ENCODE peak calls at places on chromosomes 6 and 20, in nine cellular contexts. R, U, E, Q, H, B, W, L and C are unnamed samples.

GRCh38 chr6:46453221-46453620 is 38.0 kb downstream of the RCAN2 start:
- DNase-seq in E (no peak), Q (no peak), B (peak; percentile 85), L (no peak), R (no peak), H (no peak), U (peak; percentile 66), W (no peak), C (no peak)

GRCh38 chr6:113449051-113449450 is 408.1 kb upstream of the MARCKS start:
- DNase-seq in L (no peak), W (no peak), H (no peak), R (no peak), U (peak; percentile 64), B (peak; percentile 68), E (peak; percentile 84), Q (no peak), C (no peak)

GRCh38 chr6:33688006-33688405 is 23.5 kb downstream of the UQCC2 start:
- DNase-seq in Q (no peak), R (no peak), U (no peak), B (no peak), W (no peak), E (no peak), H (no peak), L (no peak), C (no peak)

GRCh38 chr6:35072051-35072697 is 69.0 kb downstream of the TCP11 start:
- DNase-seq in E (no peak), L (peak; percentile 21), B (no peak), H (no peak), W (no peak), R (no peak), Q (no peak), U (no peak), C (no peak)

GRCh38 chr6:132298344-132298949 is 102.8 kb downstream of the MOXD1 start:
- DNase-seq in W (peak; percentile 11), B (peak; percentile 61), H (no peak), R (no peak), E (peak; percentile 68), U (peak; percentile 53), Q (no peak), L (no peak), C (no peak)

GRCh38 chr20:22503577-22503976 is 80.8 kb downstream of the FOXA2 start:
- DNase-seq in L (no peak), W (no peak), U (no peak), R (no peak), H (no peak), Q (no peak), E (no peak), B (no peak), C (no peak)

GRCh38 chr20:9514461-9515210 is at the start of gene LAMP5:
- DNase-seq in H (no peak), Q (no peak), W (no peak), B (peak; percentile 19), U (peak; percentile 33), R (no peak), E (peak; percentile 39), L (no peak), C (peak; percentile 45)

GRCh38 chr6:136792066-136792944 is at the start of gene MAP3K5:
- DNase-seq in Q (peak; percentile 84), L (peak; percentile 80), R (peak; percentile 91), B (peak; percentile 75), H (peak; percentile 73), U (peak; percentile 80), W (peak; percentile 35), E (peak; percentile 94), C (peak; percentile 79)

GRCh38 chr20:37764333-37764935 is 70.6 kb downstream of the CTNNBL1 start:
- DNase-seq in W (no peak), B (no peak), Q (no peak), L (no peak), R (no peak), U (no peak), E (peak; percentile 82), H (no peak), C (no peak)

GRCh38 chr20:9244811-9245210 is 175.9 kb downstream of the PLCB4 start:
- DNase-seq in R (no peak), H (no peak), E (no peak), W (no peak), L (no peak), U (no peak), B (no peak), Q (no peak), C (no peak)

GRCh38 chr6:46323312-46323965 is 152.7 kb upstream of the ENPP5 start:
- DNase-seq in Q (no peak), R (no peak), B (peak; percentile 95), L (no peak), U (peak; percentile 86), W (no peak), H (no peak), E (peak; percentile 39), C (no peak)

GRCh38 chr20:11271319-11271718 is 597.5 kb upstream of the JAG1 start:
- DNase-seq in U (no peak), Q (no peak), H (no peak), W (peak; percentile 44), L (no peak), B (no peak), E (no peak), R (no peak), C (no peak)

GRCh38 chr20:11267762-11268335 is 594.0 kb upstream of the JAG1 start:
- DNase-seq in L (no peak), Q (no peak), U (no peak), E (no peak), B (no peak), R (no peak), W (no peak), H (no peak), C (no peak)

GRCh38 chr20:11270566-11270965 is 596.8 kb upstream of the JAG1 start:
- DNase-seq in W (no peak), L (no peak), E (peak; percentile 62), B (no peak), R (no peak), Q (no peak), U (no peak), H (no peak), C (no peak)

GRCh38 chr20:11266571-11266970 is 592.8 kb upstream of the JAG1 start:
- DNase-seq in W (no peak), Q (no peak), L (no peak), U (no peak), H (no peak), B (no peak), E (peak; percentile 45), R (no peak), C (no peak)

DNA sequence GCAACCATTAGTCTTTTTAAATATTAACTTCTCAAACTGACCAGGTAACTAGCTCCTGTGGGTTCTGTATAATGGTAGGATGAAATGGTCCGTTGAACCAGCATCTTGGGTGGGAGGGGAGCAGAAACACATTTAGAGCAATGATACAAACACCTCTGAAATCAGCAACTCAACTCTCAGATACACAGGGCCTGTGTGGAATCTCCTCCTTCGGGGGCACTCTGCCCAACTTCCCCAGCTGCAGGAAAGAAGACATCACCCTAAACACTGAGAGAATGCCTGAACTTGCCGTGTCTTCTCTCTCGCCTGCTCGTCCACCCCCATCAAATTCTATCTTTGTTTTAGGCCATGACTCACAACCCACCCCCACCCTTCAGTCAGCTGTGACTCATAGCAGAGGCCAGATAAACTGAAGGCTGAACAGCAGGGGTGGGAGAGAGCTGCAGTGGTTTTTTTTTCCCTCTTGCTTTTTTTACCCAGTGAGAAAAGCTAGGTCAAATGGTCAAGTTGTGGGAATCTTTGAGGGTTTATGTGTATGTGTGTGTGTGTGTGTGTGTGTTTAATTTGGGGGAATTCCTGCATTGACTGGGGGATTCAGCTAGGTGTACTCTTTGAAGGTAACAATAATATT is 593.4 kb upstream of the JAG1 start:
- DNase-seq in E (peak; percentile 96), H (no peak), B (peak; percentile 95), L (peak; percentile 27), W (peak; percentile 97), U (peak; percentile 97), Q (no peak), R (no peak), C (no peak)
- TF ChIP-seq CTCF in E (peak; percentile 34), H (no peak), B (peak; percentile 31), L (no peak), W (no peak), U (peak; percentile 22), Q (no peak), R (no peak), C (no peak)

DNA sequence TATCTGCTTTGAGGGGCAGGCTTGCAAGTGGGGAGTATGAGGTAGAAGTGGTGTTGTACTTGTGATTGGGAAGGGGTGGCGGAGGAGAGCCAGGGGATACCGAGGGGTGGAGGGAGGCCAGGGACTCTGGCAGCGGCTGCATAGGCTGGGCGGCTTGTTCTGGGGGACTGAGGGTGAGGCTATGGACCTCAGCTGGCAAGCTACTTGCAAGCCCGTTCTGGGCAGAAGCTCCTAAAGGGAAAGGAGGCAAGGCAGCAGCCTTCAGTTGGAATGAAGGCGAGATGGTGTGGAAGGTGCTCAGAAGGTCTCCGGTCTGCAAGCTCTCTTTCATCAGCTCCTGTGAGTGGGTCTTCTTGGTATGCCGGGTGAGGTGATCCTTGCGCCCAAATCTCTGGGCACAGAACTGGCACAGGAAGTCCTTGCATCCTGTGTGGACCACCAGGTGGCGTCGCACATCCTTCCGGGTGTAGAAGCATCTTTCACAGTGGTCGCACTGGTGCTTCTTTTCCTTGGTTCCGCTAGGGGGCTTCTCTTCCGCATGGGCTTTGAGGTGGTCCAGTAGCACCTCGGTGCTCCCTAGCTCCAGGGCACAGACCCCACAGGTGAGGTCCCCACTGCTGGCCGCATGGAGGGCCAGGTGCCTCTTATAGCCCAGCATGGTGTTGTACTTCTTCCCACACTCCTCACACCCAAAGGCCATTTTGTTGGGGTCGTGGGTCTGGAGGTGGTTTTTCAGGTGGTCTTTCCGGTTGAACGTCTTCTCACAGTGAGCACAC is 66.0 kb downstream of the PLAGL1 start:
- DNase-seq in L (peak; percentile 26), E (peak; percentile 57), W (peak; percentile 44), H (peak; percentile 39), B (peak; percentile 66), R (no peak), Q (peak; percentile 12), U (peak; percentile 52), C (peak; percentile 19)
- TF ChIP-seq CTCF in L (peak; percentile 47), E (peak; percentile 57), W (peak; percentile 56), H (peak; percentile 60), B (peak; percentile 74), R (no peak), Q (peak; percentile 67), U (peak; percentile 80), C (peak; percentile 75)

GRCh38 chr20:3767434-3768341 is at the start of gene ADISSP:
- DNase-seq in B (peak; percentile 96), L (peak; percentile 99), Q (peak; percentile 92), H (peak; percentile 96), E (peak; percentile 99), U (peak; percentile 98), W (peak; percentile 99), R (peak; percentile 95), C (peak; percentile 94)
- TF ChIP-seq CTCF in B (no peak), L (peak; percentile 4), Q (no peak), H (no peak), E (no peak), U (no peak), W (no peak), R (no peak), C (peak; percentile 13)

DNA sequence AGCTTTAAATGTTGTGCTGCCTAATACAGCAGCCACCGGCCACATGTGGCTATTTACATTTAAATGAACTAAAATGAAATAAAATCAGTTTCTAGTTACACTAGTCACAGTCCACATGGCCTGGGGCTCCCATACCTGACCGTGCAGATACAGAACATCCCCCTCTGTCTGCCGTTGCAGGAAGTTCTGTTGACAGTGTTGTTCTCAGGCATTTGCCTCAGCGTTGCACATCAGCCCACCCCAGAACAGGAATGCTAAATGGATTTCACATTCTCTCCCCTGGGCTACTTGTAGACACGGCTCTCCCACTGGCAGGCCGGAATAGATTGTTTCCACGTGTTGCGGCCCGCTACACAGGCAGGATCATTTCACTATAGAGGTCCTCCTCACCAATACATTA is 26.3 kb downstream of the JAG1 start:
- DNase-seq in W (no peak), E (no peak), H (no peak), U (no peak), Q (no peak), R (no peak), L (no peak), B (peak; percentile 38), C (no peak)
- TF ChIP-seq CTCF in W (peak; percentile 28), E (peak; percentile 36), H (peak; percentile 21), U (peak; percentile 53), Q (no peak), R (no peak), L (peak; percentile 15), B (peak; percentile 37), C (peak; percentile 39)